ENCODE peak calls at places on chromosomes 3 and 15, in four cellular contexts. U is MM.1S, M is IMR-90, O is HL-60. W is an unnamed sample.

GRCh38 chr3:187518207-187518606 is 150.0 kb downstream of the RTP4 start:
- DNase-seq in M (no peak), U (no peak), O (no peak), W (no peak)

GRCh38 chr3:73605388-73605787 is 19.4 kb downstream of the PDZRN3 start:
- DNase-seq in U (no peak), O (no peak), M (peak), W (no peak)

GRCh38 chr3:134446800-134447199 is 39.0 kb downstream of the ANAPC13 start:
- DNase-seq in U (no peak), M (peak), O (no peak), W (no peak)

GRCh38 chr15:51075364-51075763 is 19.3 kb downstream of the TNFAIP8L3 start:
- DNase-seq in M (no peak), U (no peak), O (no peak), W (no peak)

GRCh38 chr15:92682772-92683510 is 27.4 kb upstream of the FAM174B start:
- DNase-seq in U (no peak), O (no peak), M (no peak), W (no peak)

GRCh38 chr15:42275780-42276395 is 2.7 kb upstream of the TMEM87A start:
- DNase-seq in U (no peak), M (no peak), O (peak), W (no peak)

GRCh38 chr3:53806182-53807116 is 39.8 kb downstream of the CHDH start:
- DNase-seq in U (no peak), O (no peak), M (peak), W (no peak)

GRCh38 chr3:27791956-27792355 is 69.8 kb upstream of the EOMES start:
- DNase-seq in O (no peak), U (no peak), M (no peak), W (no peak)

GRCh38 chr15:30991301-30992072 is at the start of gene MTMR10:
- DNase-seq in M (peak), U (peak), O (peak), W (peak)

GRCh38 chr3:157077565-157077991 is 82.4 kb downstream of the CCNL1 start:
- DNase-seq in U (peak), O (no peak), M (peak), W (no peak)

GRCh38 chr3:168025076-168025475 is 70.6 kb downstream of the GOLIM4 start:
- DNase-seq in M (peak), O (no peak), U (no peak), W (no peak)

GRCh38 chr15:76065267-76065666 is 5.5 kb downstream of the TMEM266 start:
- DNase-seq in O (peak), U (peak), M (no peak), W (no peak)

DNA sequence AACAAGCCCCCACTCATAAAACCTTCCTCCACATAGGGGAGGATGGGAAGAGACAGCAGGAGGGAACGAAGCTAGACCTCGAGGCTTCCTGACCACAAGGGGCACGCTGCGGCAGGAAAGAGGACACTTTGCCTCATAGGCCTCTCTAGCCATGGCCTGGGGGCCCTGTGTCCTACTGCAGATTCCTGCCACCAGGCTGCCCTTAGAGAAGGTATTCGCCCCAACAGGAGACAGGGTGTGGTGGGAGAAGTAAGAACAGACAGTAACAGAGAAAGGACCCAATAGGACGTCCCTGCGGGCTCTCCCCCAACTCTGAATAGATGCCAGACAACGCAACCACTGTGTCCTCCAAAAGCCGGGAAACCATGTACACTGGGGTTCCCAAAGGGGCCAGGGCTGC is 36.8 kb downstream of the ADCY5 start:
- DNase-seq in O (no peak), U (no peak), M (no peak), W (no peak)
- TF ChIP-seq CTCF in O (no peak), U (no peak), M (no peak), W (no peak)

GRCh38 chr3:42600111-42600957 is at the start of gene NKTR:
- DNase-seq in U (peak), O (peak), M (peak), W (peak)
- TF ChIP-seq CTCF in U (no peak), O (no peak), M (no peak), W (no peak)

GRCh38 chr3:124351430-124352142 is 359.7 kb upstream of the ROPN1 start:
- DNase-seq in U (peak), O (peak), M (peak), W (peak)
- TF ChIP-seq CTCF in U (peak), O (peak), M (peak), W (no peak)

GRCh38 chr15:49521802-49522201 is 98.8 kb downstream of the FGF7 start:
- DNase-seq in M (peak), O (peak), U (no peak), W (no peak)
- TF ChIP-seq CTCF in M (peak), O (no peak), U (peak), W (no peak)

W was measured in GM20000.